ENCODE peak calls at places on chromosomes 5 and 9, in seven cellular contexts. One of them, this sample, is unnamed.

GRCh38 chr5:78801413-78801812 is 152.8 kb upstream of the LHFPL2 start:
- DNase-seq in NCI-H345: no peak
- DNase-seq in HCT116: no peak
- DNase-seq in T follicular helper cell: no peak
- DNase-seq in activated effector memory CD4-positive, alpha-beta T cell treated with anti-CD3 and anti-CD28 coated beads, Interleukin-2, amount 50 U/mL, for 16 hours: no peak
- DNase-seq in CD4-positive, alpha-beta memory T cell: no peak
- DNase-seq in stimulated activated CD8-positive, alpha-beta memory T cell treated with anti-CD3 and anti-CD28 coated beads, Interleukin-7, amount 100 ng/mL, for 1 hour: no peak
- DNase-seq in this sample: no peak

GRCh38 chr5:25418319-25418859 is 773.6 kb upstream of the CDH10 start:
- DNase-seq in NCI-H345: no peak
- DNase-seq in HCT116: no peak
- DNase-seq in T follicular helper cell: no peak
- DNase-seq in activated effector memory CD4-positive, alpha-beta T cell treated with anti-CD3 and anti-CD28 coated beads, Interleukin-2, amount 50 U/mL, for 16 hours: no peak
- DNase-seq in CD4-positive, alpha-beta memory T cell: no peak
- DNase-seq in stimulated activated CD8-positive, alpha-beta memory T cell treated with anti-CD3 and anti-CD28 coated beads, Interleukin-7, amount 100 ng/mL, for 1 hour: no peak
- DNase-seq in this sample: no peak

GRCh38 chr5:151382576-151382975 is 35.2 kb upstream of the SLC36A2 start:
- DNase-seq in NCI-H345: no peak
- DNase-seq in HCT116: no peak
- DNase-seq in T follicular helper cell: no peak
- DNase-seq in activated effector memory CD4-positive, alpha-beta T cell treated with anti-CD3 and anti-CD28 coated beads, Interleukin-2, amount 50 U/mL, for 16 hours: no peak
- DNase-seq in CD4-positive, alpha-beta memory T cell: no peak
- DNase-seq in stimulated activated CD8-positive, alpha-beta memory T cell treated with anti-CD3 and anti-CD28 coated beads, Interleukin-7, amount 100 ng/mL, for 1 hour: no peak
- DNase-seq in this sample: no peak

GRCh38 chr5:176529824-176530195 is 7.4 kb downstream of the RNF44 start:
- DNase-seq in NCI-H345: no peak
- DNase-seq in HCT116: no peak
- DNase-seq in T follicular helper cell: peak; percentile 51
- DNase-seq in activated effector memory CD4-positive, alpha-beta T cell treated with anti-CD3 and anti-CD28 coated beads, Interleukin-2, amount 50 U/mL, for 16 hours: peak; percentile 82
- DNase-seq in CD4-positive, alpha-beta memory T cell: peak; percentile 78
- DNase-seq in stimulated activated CD8-positive, alpha-beta memory T cell treated with anti-CD3 and anti-CD28 coated beads, Interleukin-7, amount 100 ng/mL, for 1 hour: no peak
- DNase-seq in this sample: no peak

GRCh38 chr9:72665421-72665820 is 144.0 kb downstream of the TMC1 start:
- DNase-seq in NCI-H345: no peak
- DNase-seq in HCT116: no peak
- DNase-seq in T follicular helper cell: no peak
- DNase-seq in activated effector memory CD4-positive, alpha-beta T cell treated with anti-CD3 and anti-CD28 coated beads, Interleukin-2, amount 50 U/mL, for 16 hours: no peak
- DNase-seq in CD4-positive, alpha-beta memory T cell: no peak
- DNase-seq in stimulated activated CD8-positive, alpha-beta memory T cell treated with anti-CD3 and anti-CD28 coated beads, Interleukin-7, amount 100 ng/mL, for 1 hour: no peak
- DNase-seq in this sample: no peak

GRCh38 chr9:72527801-72528195 is 6.4 kb downstream of the TMC1 start:
- DNase-seq in NCI-H345: no peak
- DNase-seq in HCT116: no peak
- DNase-seq in T follicular helper cell: no peak
- DNase-seq in activated effector memory CD4-positive, alpha-beta T cell treated with anti-CD3 and anti-CD28 coated beads, Interleukin-2, amount 50 U/mL, for 16 hours: no peak
- DNase-seq in CD4-positive, alpha-beta memory T cell: no peak
- DNase-seq in stimulated activated CD8-positive, alpha-beta memory T cell treated with anti-CD3 and anti-CD28 coated beads, Interleukin-7, amount 100 ng/mL, for 1 hour: no peak
- DNase-seq in this sample: no peak

GRCh38 chr9:108473209-108474112 is 382.3 kb downstream of the ACTL7B start:
- DNase-seq in NCI-H345: peak; percentile 58
- DNase-seq in HCT116: no peak
- DNase-seq in T follicular helper cell: no peak
- DNase-seq in activated effector memory CD4-positive, alpha-beta T cell treated with anti-CD3 and anti-CD28 coated beads, Interleukin-2, amount 50 U/mL, for 16 hours: no peak
- DNase-seq in CD4-positive, alpha-beta memory T cell: no peak
- DNase-seq in stimulated activated CD8-positive, alpha-beta memory T cell treated with anti-CD3 and anti-CD28 coated beads, Interleukin-7, amount 100 ng/mL, for 1 hour: no peak
- DNase-seq in this sample: peak; percentile 20

GRCh38 chr5:73858054-73858453 is 232.1 kb downstream of the ARHGEF28 start:
- DNase-seq in NCI-H345: no peak
- DNase-seq in HCT116: no peak
- DNase-seq in T follicular helper cell: no peak
- DNase-seq in activated effector memory CD4-positive, alpha-beta T cell treated with anti-CD3 and anti-CD28 coated beads, Interleukin-2, amount 50 U/mL, for 16 hours: no peak
- DNase-seq in CD4-positive, alpha-beta memory T cell: no peak
- DNase-seq in stimulated activated CD8-positive, alpha-beta memory T cell treated with anti-CD3 and anti-CD28 coated beads, Interleukin-7, amount 100 ng/mL, for 1 hour: no peak
- DNase-seq in this sample: no peak

GRCh38 chr5:87562068-87562467 is 149.3 kb upstream of the CCNH start:
- DNase-seq in NCI-H345: no peak
- DNase-seq in HCT116: no peak
- DNase-seq in T follicular helper cell: no peak
- DNase-seq in activated effector memory CD4-positive, alpha-beta T cell treated with anti-CD3 and anti-CD28 coated beads, Interleukin-2, amount 50 U/mL, for 16 hours: no peak
- DNase-seq in CD4-positive, alpha-beta memory T cell: no peak
- DNase-seq in stimulated activated CD8-positive, alpha-beta memory T cell treated with anti-CD3 and anti-CD28 coated beads, Interleukin-7, amount 100 ng/mL, for 1 hour: no peak
- DNase-seq in this sample: no peak

GRCh38 chr5:142900926-142901325 is 130.7 kb downstream of the ARHGAP26 start:
- DNase-seq in NCI-H345: no peak
- DNase-seq in HCT116: no peak
- DNase-seq in T follicular helper cell: no peak
- DNase-seq in activated effector memory CD4-positive, alpha-beta T cell treated with anti-CD3 and anti-CD28 coated beads, Interleukin-2, amount 50 U/mL, for 16 hours: no peak
- DNase-seq in CD4-positive, alpha-beta memory T cell: no peak
- DNase-seq in stimulated activated CD8-positive, alpha-beta memory T cell treated with anti-CD3 and anti-CD28 coated beads, Interleukin-7, amount 100 ng/mL, for 1 hour: no peak
- DNase-seq in this sample: no peak

GRCh38 chr5:37214550-37214949 is 34.6 kb downstream of the CPLANE1 start:
- DNase-seq in NCI-H345: no peak
- DNase-seq in HCT116: no peak
- DNase-seq in T follicular helper cell: no peak
- DNase-seq in activated effector memory CD4-positive, alpha-beta T cell treated with anti-CD3 and anti-CD28 coated beads, Interleukin-2, amount 50 U/mL, for 16 hours: no peak
- DNase-seq in CD4-positive, alpha-beta memory T cell: no peak
- DNase-seq in stimulated activated CD8-positive, alpha-beta memory T cell treated with anti-CD3 and anti-CD28 coated beads, Interleukin-7, amount 100 ng/mL, for 1 hour: no peak
- DNase-seq in this sample: peak; percentile 57

GRCh38 chr5:94010814-94011213 is 269.4 kb upstream of the POU5F2 start:
- DNase-seq in NCI-H345: no peak
- DNase-seq in HCT116: no peak
- DNase-seq in T follicular helper cell: no peak
- DNase-seq in activated effector memory CD4-positive, alpha-beta T cell treated with anti-CD3 and anti-CD28 coated beads, Interleukin-2, amount 50 U/mL, for 16 hours: no peak
- DNase-seq in CD4-positive, alpha-beta memory T cell: no peak
- DNase-seq in stimulated activated CD8-positive, alpha-beta memory T cell treated with anti-CD3 and anti-CD28 coated beads, Interleukin-7, amount 100 ng/mL, for 1 hour: no peak
- DNase-seq in this sample: no peak

GRCh38 chr5:143056792-143057579 is 286.8 kb downstream of the ARHGAP26 start:
- DNase-seq in NCI-H345: no peak
- DNase-seq in HCT116: no peak
- DNase-seq in T follicular helper cell: no peak
- DNase-seq in activated effector memory CD4-positive, alpha-beta T cell treated with anti-CD3 and anti-CD28 coated beads, Interleukin-2, amount 50 U/mL, for 16 hours: no peak
- DNase-seq in CD4-positive, alpha-beta memory T cell: no peak
- DNase-seq in stimulated activated CD8-positive, alpha-beta memory T cell treated with anti-CD3 and anti-CD28 coated beads, Interleukin-7, amount 100 ng/mL, for 1 hour: no peak
- DNase-seq in this sample: no peak

GRCh38 chr9:38017149-38017884 is 51.7 kb downstream of the SHB start:
- DNase-seq in NCI-H345: no peak
- DNase-seq in HCT116: no peak
- DNase-seq in T follicular helper cell: no peak
- DNase-seq in activated effector memory CD4-positive, alpha-beta T cell treated with anti-CD3 and anti-CD28 coated beads, Interleukin-2, amount 50 U/mL, for 16 hours: no peak
- DNase-seq in CD4-positive, alpha-beta memory T cell: no peak
- DNase-seq in stimulated activated CD8-positive, alpha-beta memory T cell treated with anti-CD3 and anti-CD28 coated beads, Interleukin-7, amount 100 ng/mL, for 1 hour: no peak
- DNase-seq in this sample: no peak

GRCh38 chr9:133995012-133995896 is 3.1 kb upstream of the VAV2 start:
- DNase-seq in NCI-H345: peak; percentile 37
- DNase-seq in HCT116: peak; percentile 37
- DNase-seq in T follicular helper cell: no peak
- DNase-seq in activated effector memory CD4-positive, alpha-beta T cell treated with anti-CD3 and anti-CD28 coated beads, Interleukin-2, amount 50 U/mL, for 16 hours: no peak
- DNase-seq in CD4-positive, alpha-beta memory T cell: no peak
- DNase-seq in stimulated activated CD8-positive, alpha-beta memory T cell treated with anti-CD3 and anti-CD28 coated beads, Interleukin-7, amount 100 ng/mL, for 1 hour: no peak
- DNase-seq in this sample: peak; percentile 49

GRCh38 chr9:127916665-127917581 is at the start of gene ST6GALNAC4:
- DNase-seq in NCI-H345: peak; percentile 92
- DNase-seq in HCT116: no peak
- DNase-seq in T follicular helper cell: peak; percentile 94
- DNase-seq in activated effector memory CD4-positive, alpha-beta T cell treated with anti-CD3 and anti-CD28 coated beads, Interleukin-2, amount 50 U/mL, for 16 hours: peak; percentile 97
- DNase-seq in CD4-positive, alpha-beta memory T cell: peak; percentile 91
- DNase-seq in stimulated activated CD8-positive, alpha-beta memory T cell treated with anti-CD3 and anti-CD28 coated beads, Interleukin-7, amount 100 ng/mL, for 1 hour: peak; percentile 94
- DNase-seq in this sample: peak; percentile 81

GRCh38 chr9:113901196-113901818 is 25.2 kb downstream of the ZNF618 start:
- DNase-seq in NCI-H345: no peak
- DNase-seq in HCT116: no peak
- DNase-seq in T follicular helper cell: no peak
- DNase-seq in activated effector memory CD4-positive, alpha-beta T cell treated with anti-CD3 and anti-CD28 coated beads, Interleukin-2, amount 50 U/mL, for 16 hours: no peak
- DNase-seq in CD4-positive, alpha-beta memory T cell: no peak
- DNase-seq in stimulated activated CD8-positive, alpha-beta memory T cell treated with anti-CD3 and anti-CD28 coated beads, Interleukin-7, amount 100 ng/mL, for 1 hour: no peak
- DNase-seq in this sample: no peak

GRCh38 chr9:90943341-90943740 is 141.7 kb downstream of the SYK start:
- DNase-seq in NCI-H345: no peak
- DNase-seq in HCT116: no peak
- DNase-seq in T follicular helper cell: no peak
- DNase-seq in activated effector memory CD4-positive, alpha-beta T cell treated with anti-CD3 and anti-CD28 coated beads, Interleukin-2, amount 50 U/mL, for 16 hours: no peak
- DNase-seq in CD4-positive, alpha-beta memory T cell: no peak
- DNase-seq in stimulated activated CD8-positive, alpha-beta memory T cell treated with anti-CD3 and anti-CD28 coated beads, Interleukin-7, amount 100 ng/mL, for 1 hour: no peak
- DNase-seq in this sample: no peak

GRCh38 chr9:96495341-96495740 is 45.4 kb downstream of the HABP4 start:
- DNase-seq in NCI-H345: no peak
- DNase-seq in HCT116: no peak
- DNase-seq in T follicular helper cell: no peak
- DNase-seq in activated effector memory CD4-positive, alpha-beta T cell treated with anti-CD3 and anti-CD28 coated beads, Interleukin-2, amount 50 U/mL, for 16 hours: no peak
- DNase-seq in CD4-positive, alpha-beta memory T cell: no peak
- DNase-seq in stimulated activated CD8-positive, alpha-beta memory T cell treated with anti-CD3 and anti-CD28 coated beads, Interleukin-7, amount 100 ng/mL, for 1 hour: no peak
- DNase-seq in this sample: no peak

This sample was measured in NCI-H2081.